ENCODE peak calls at places on chromosomes 12 and 14, in four cellular contexts. L, R, Z and W are unnamed samples.

GRCh38 chr14:43116341-43116740 is 1390.7 kb downstream of the FSCB start:
- DNase-seq in Z (no peak), L (no peak), R (no peak), W (no peak)

GRCh38 chr14:99728231-99728920 is 44.3 kb downstream of the CYP46A1 start:
- DNase-seq in L (no peak), Z (no peak), R (peak; percentile 62), W (no peak)

GRCh38 chr14:105474478-105475268 is at the start of gene CRIP2:
- DNase-seq in L (no peak), Z (peak; percentile 10), R (no peak), W (no peak)

GRCh38 chr14:34496007-34496678 is 34.1 kb upstream of the SPTSSA start:
- DNase-seq in Z (no peak), R (no peak), L (peak; percentile 12), W (peak; percentile 31)

GRCh38 chr12:56082382-56082781 is 2.4 kb downstream of the ERBB3 start:
- DNase-seq in R (no peak), L (no peak), Z (no peak), W (no peak)

GRCh38 chr12:124551268-124552144 is 15.9 kb downstream of the NCOR2 start:
- DNase-seq in L (peak; percentile 55), Z (peak; percentile 33), R (no peak), W (peak; percentile 70)

GRCh38 chr12:1474567-1475153 is 119.7 kb downstream of the FBXL14 start:
- DNase-seq in L (no peak), R (no peak), Z (peak; percentile 97), W (no peak)

GRCh38 chr14:69260979-69261605 is 1.1 kb downstream of the GALNT16 start:
- DNase-seq in R (peak; percentile 88), Z (no peak), L (no peak), W (no peak)

GRCh38 chr12:4228122-4228580 is 45.4 kb upstream of the CCND2 start:
- DNase-seq in R (no peak), Z (no peak), L (no peak), W (no peak)

GRCh38 chr12:121748218-121748570 is 35.6 kb downstream of the TMEM120B start:
- DNase-seq in Z (no peak), L (no peak), R (no peak), W (no peak)

GRCh38 chr14:99062216-99062615 is 209.8 kb downstream of the BCL11B start:
- DNase-seq in Z (no peak), L (no peak), R (no peak), W (no peak)